ENCODE peak calls at places on chromosomes 4 and X, in six cellular contexts. I is uterus, J is HCT116, G is heart right ventricle, T is GM06990, D is mammary epithelial cell. P is an unnamed sample.

GRCh38 chr4:36794716-36795115 is 449.8 kb upstream of the NWD2 start:
- DNase-seq in D (no peak), J (no peak), G (no peak), I (no peak), T (no peak), P (no peak)

GRCh38 chr4:95363966-95364365 is 184.8 kb downstream of the UNC5C start:
- DNase-seq in I (no peak), G (no peak), T (no peak), J (no peak), D (peak; percentile 1), P (peak; percentile 4)

GRCh38 chrX:68433155-68433980 is at the start of gene OPHN1:
- DNase-seq in J (peak; percentile 55), T (no peak), G (peak; percentile 74), D (peak; percentile 84), I (peak; percentile 80), P (peak; percentile 84)

GRCh38 chr4:123477804-123478209 is 81.2 kb downstream of the SPRY1 start:
- DNase-seq in D (no peak), I (no peak), J (no peak), G (peak; percentile 27), T (no peak), P (no peak)

GRCh38 chr4:97395980-97396562 is 747.2 kb downstream of the STPG2 start:
- DNase-seq in I (no peak), D (no peak), T (no peak), J (no peak), G (no peak), P (no peak)

GRCh38 chr4:18020145-18020670 is 1.3 kb downstream of the LCORL start:
- DNase-seq in G (no peak), J (no peak), D (peak; percentile 13), I (no peak), T (peak; percentile 24), P (peak; percentile 29)

GRCh38 chr4:28101583-28101982 is 1240.9 kb downstream of the STIM2 start:
- DNase-seq in G (no peak), J (no peak), D (no peak), I (no peak), T (no peak), P (no peak)

GRCh38 chr4:98546910-98547544 is 111.4 kb downstream of the TSPAN5 start:
- DNase-seq in G (no peak), J (no peak), I (peak; percentile 65), T (no peak), D (peak; percentile 30), P (no peak)

GRCh38 chr4:54716478-54717065 is 58.8 kb downstream of the KIT start:
- DNase-seq in J (no peak), D (no peak), G (no peak), T (no peak), I (no peak), P (no peak)

GRCh38 chrX:119211649-119212014 is 24.5 kb upstream of the PGRMC1 start:
- DNase-seq in T (no peak), I (no peak), D (no peak), G (peak; percentile 7), J (no peak), P (no peak)

GRCh38 chr4:150209140-150209829 is 131.0 kb downstream of the DCLK2 start:
- DNase-seq in J (peak; percentile 49), D (peak; percentile 37), T (no peak), I (peak; percentile 55), G (peak; percentile 73), P (peak; percentile 76)

GRCh38 chr4:8343051-8343966 is 73.8 kb downstream of the HTRA3 start:
- DNase-seq in T (no peak), J (no peak), G (no peak), I (no peak), D (no peak), P (no peak)

GRCh38 chr4:42489095-42489494 is 91.8 kb downstream of the SHISA3 start:
- DNase-seq in G (no peak), D (no peak), I (no peak), T (peak; percentile 50), J (no peak), P (no peak)

GRCh38 chrX:69309074-69309792 is 144.0 kb upstream of the PJA1 start:
- DNase-seq in I (no peak), J (no peak), G (no peak), T (no peak), D (no peak), P (no peak)

GRCh38 chrX:54794004-54794403 is 4.1 kb downstream of the ITIH6 start:
- DNase-seq in T (no peak), J (no peak), D (no peak), I (no peak), G (no peak), P (no peak)

GRCh38 chr4:23366207-23366906 is 523.5 kb downstream of the PPARGC1A start:
- DNase-seq in J (no peak), I (no peak), D (no peak), G (no peak), T (no peak), P (no peak)

GRCh38 chr4:23364167-23364566 is 525.7 kb downstream of the PPARGC1A start:
- DNase-seq in D (no peak), T (no peak), G (no peak), J (no peak), I (no peak), P (no peak)

GRCh38 chr4:23365086-23365485 is 524.8 kb downstream of the PPARGC1A start:
- DNase-seq in J (no peak), G (no peak), I (no peak), T (no peak), D (no peak), P (no peak)

GRCh38 chr4:23369331-23369730 is 520.5 kb downstream of the PPARGC1A start:
- DNase-seq in G (peak; percentile 39), D (no peak), J (no peak), I (no peak), T (no peak), P (no peak)

GRCh38 chr4:23368081-23368697 is 521.7 kb downstream of the PPARGC1A start:
- DNase-seq in G (peak; percentile 44), J (no peak), T (no peak), D (no peak), I (no peak), P (peak; percentile 4)
- TF ChIP-seq CTCF in G (peak; percentile 64), J (no peak), T (no peak), D (peak; percentile 25), I (no peak), P (no peak)

DNA sequence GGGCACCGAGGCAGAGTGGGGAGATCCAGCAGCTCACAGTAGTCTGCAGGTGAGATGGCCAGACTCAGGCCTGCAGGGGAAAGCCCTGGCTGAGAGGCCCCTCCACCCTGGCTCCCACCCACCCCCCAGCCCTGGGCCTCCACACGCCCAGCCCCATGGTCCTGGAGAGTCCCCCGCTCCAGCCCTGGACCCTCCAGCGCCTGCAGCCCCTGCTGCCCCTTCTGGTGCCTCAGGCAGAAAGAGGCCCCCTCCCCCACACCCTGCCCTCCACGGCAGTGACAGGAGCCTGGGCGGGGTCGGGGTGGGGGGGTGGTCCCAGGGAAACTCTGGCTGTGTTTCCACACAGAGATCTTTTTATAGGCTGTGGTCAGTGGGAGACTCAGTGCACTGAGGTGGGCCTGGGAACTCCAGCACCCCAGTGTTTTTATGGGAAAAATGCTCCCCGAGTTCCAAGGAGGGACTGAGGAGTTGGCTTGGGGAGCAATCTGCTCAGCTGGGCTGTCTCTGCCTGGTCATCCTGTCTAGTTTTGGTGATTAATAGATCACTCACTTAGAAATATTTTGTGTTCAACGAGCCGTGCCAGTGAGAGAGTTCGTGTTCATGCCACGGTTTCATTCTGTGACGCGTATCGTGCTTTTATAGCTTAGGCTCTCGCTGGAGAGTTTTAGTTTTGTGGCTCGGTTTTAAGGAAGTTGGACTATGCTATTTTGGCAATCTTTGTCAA is 53.1 kb upstream of the HGFAC start:
- DNase-seq in J (no peak), G (no peak), D (peak; percentile 84), I (no peak), T (peak; percentile 54), P (peak; percentile 85)
- H3K4me3 ChIP-seq in J (no peak overlapping the region), G (no peak overlapping the region), D (peak overlapping the region; percentile 73), I (no peak overlapping the region), T (peak overlapping the region; percentile 50), P (peak overlapping the region; percentile 73)

GRCh38 chrX:7316887-7317286 is 168.9 kb upstream of the PUDP start:
- DNase-seq in J (no peak), D (no peak), I (no peak), G (no peak), T (no peak), P (no peak)

GRCh38 chrX:7318246-7318645 is 170.3 kb upstream of the PUDP start:
- DNase-seq in G (no peak), T (no peak), D (no peak), I (no peak), J (no peak), P (no peak)

GRCh38 chrX:7314425-7314824 is 166.5 kb upstream of the PUDP start:
- DNase-seq in T (no peak), G (no peak), D (no peak), J (no peak), I (no peak), P (no peak)

GRCh38 chrX:7316280-7316679 is 168.3 kb upstream of the PUDP start:
- DNase-seq in D (no peak), G (no peak), T (no peak), I (no peak), J (no peak), P (peak; percentile 1)

DNA sequence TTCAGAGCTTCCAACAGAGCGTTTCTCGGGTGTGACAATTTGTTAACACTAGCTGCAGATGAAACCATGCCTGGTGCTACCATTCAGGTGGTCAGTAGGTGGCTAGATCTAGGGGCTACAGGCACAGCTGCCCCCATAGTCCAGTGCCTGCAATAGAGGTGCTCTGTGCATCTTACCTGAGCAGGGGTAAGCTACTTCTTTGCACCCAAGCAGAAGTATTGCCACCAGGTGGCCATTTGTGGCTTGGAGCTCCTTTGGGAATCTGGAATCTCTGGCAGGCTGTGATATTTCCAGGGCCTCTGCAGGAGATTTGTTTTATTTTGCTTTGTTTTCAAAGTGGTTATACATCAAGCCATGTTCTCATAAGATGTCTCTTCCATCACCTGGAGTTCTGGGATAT is 170.7 kb upstream of the PUDP start:
- DNase-seq in I (no peak), T (no peak), D (no peak), J (no peak), G (no peak), P (peak; percentile 2)
- TF ChIP-seq CTCF in I (no peak), T (no peak), D (peak; percentile 12), J (no peak), G (no peak), P (peak; percentile 10)

GRCh38 chr4:6916587-6917444 is 7.2 kb downstream of the TBC1D14 start:
- DNase-seq in D (peak; percentile 68), T (no peak), I (peak; percentile 57), G (no peak), J (peak; percentile 34), P (peak; percentile 52)

GRCh38 chr4:6916069-6916586 is 6.5 kb downstream of the TBC1D14 start:
- DNase-seq in D (no peak), J (no peak), I (no peak), G (no peak), T (no peak), P (no peak)

GRCh38 chr4:6920174-6920573 is 10.5 kb downstream of the TBC1D14 start:
- DNase-seq in D (no peak), J (no peak), I (no peak), T (no peak), G (no peak), P (no peak)

GRCh38 chr4:6917445-6918241 is 8.0 kb downstream of the TBC1D14 start:
- DNase-seq in J (peak; percentile 79), D (no peak), I (peak; percentile 69), G (peak; percentile 50), T (peak; percentile 47), P (peak; percentile 42)

GRCh38 chr4:6918345-6918744 is 8.7 kb downstream of the TBC1D14 start:
- DNase-seq in T (no peak), I (no peak), J (no peak), D (no peak), G (no peak), P (no peak)
- H3K4me3 ChIP-seq in T (no peak overlapping the region), I (no peak overlapping the region), J (no peak overlapping the region), D (no peak overlapping the region), G (no peak overlapping the region), P (no peak overlapping the region)